ENCODE peak calls at places on chromosomes 4 and X, in ten cellular contexts. T, O, Q, X, G, C, K, S, M and R are unnamed samples.
A peak's percentile ranks its signal among the peaks of the same experiment; 100 is the strongest.

GRCh38 chr4:139014391-139015268 is 951 bp upstream of the NOCT start:
- DNase-seq in T (no peak), O (no peak), Q (no peak), X (no peak), G (peak; percentile 98), C (peak; percentile 26), K (no peak), S (no peak), M (peak; percentile 85), R (peak; percentile 29)

GRCh38 chr4:2059034-2059725 is at the start of gene NAT8L:
- DNase-seq in T (peak; percentile 50), O (peak; percentile 60), Q (no peak), X (no peak), G (no peak), C (no peak), K (no peak), S (no peak), M (peak; percentile 21), R (no peak)

GRCh38 chrX:140697618-140698017 is 11.9 kb upstream of the LINC00632 start:
- DNase-seq in T (no peak), O (no peak), Q (no peak), X (no peak), G (no peak), C (no peak), K (no peak), S (no peak), M (no peak), R (no peak)

GRCh38 chr4:7499661-7500060 is 64.9 kb upstream of the PSAPL1 start:
- DNase-seq in T (no peak), O (no peak), Q (no peak), X (no peak), G (no peak), C (no peak), K (no peak), S (no peak), M (no peak), R (no peak)

GRCh38 chr4:73704314-73705055 is 35.9 kb upstream of the CXCL8 start:
- DNase-seq in T (peak; percentile 15), O (no peak), Q (peak; percentile 27), X (peak; percentile 74), G (peak; percentile 99), C (peak; percentile 71), K (peak; percentile 60), S (peak; percentile 43), M (peak; percentile 82), R (peak; percentile 82)

GRCh38 chr4:132540797-132541196 is 608.3 kb upstream of the PCDH10 start:
- DNase-seq in T (no peak), O (no peak), Q (no peak), X (no peak), G (no peak), C (no peak), K (no peak), S (no peak), M (no peak), R (no peak)

GRCh38 chr4:86670739-86671138 is 76.6 kb downstream of the PTPN13 start:
- DNase-seq in T (no peak), O (no peak), Q (no peak), X (no peak), G (peak; percentile 9), C (no peak), K (no peak), S (no peak), M (no peak), R (no peak)

GRCh38 chrX:76850851-76851250 is 423.3 kb downstream of the MAGEE1 start:
- DNase-seq in T (no peak), O (no peak), Q (no peak), X (no peak), G (no peak), C (no peak), K (no peak), S (no peak), M (no peak), R (no peak)

DNA sequence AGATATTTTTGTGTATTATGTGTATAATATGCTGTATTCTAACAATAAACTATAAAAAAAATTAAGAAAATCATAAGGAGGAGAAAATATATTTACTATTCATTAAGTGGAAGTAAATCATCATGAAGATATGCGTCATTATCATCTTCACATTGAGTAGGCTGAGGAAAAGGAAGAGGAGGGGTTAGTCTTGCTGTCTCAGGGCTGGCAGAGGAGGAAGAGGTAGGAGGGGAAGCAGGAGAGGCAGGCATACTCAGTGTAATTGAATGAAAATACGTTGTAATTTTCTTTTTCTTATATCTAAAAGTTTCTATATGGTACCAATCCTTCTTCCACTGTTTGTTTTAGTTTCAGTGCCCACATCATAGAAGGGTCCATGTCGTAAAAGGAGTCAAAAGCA is 9.8 kb upstream of the TMEM185A start:
- DNase-seq in T (no peak), O (no peak), Q (no peak), X (no peak), G (no peak), C (no peak), K (no peak), S (no peak), M (no peak), R (no peak)
- TF ChIP-seq CTCF in T (no peak), O (no peak), Q (no peak), X (no peak), G (no peak), C (no peak), K (no peak), S (no peak), M (no peak), R (no peak)

GRCh38 chr4:61204353-61204752 is 4.2 kb downstream of the ADGRL3 start:
- DNase-seq in T (no peak), O (no peak), Q (no peak), X (no peak), G (no peak), C (no peak), K (no peak), S (no peak), M (no peak), R (no peak)

GRCh38 chr4:61202100-61202637 is 2.0 kb downstream of the ADGRL3 start:
- DNase-seq in T (no peak), O (peak; percentile 68), Q (no peak), X (peak; percentile 49), G (no peak), C (no peak), K (no peak), S (no peak), M (no peak), R (no peak)

GRCh38 chr4:61200991-61201526 is 933 bp downstream of the ADGRL3 start:
- DNase-seq in T (no peak), O (peak; percentile 68), Q (no peak), X (peak; percentile 40), G (no peak), C (no peak), K (no peak), S (no peak), M (no peak), R (no peak)

GRCh38 chr4:61201562-61202099 is 1.5 kb downstream of the ADGRL3 start:
- DNase-seq in T (no peak), O (no peak), Q (no peak), X (peak; percentile 55), G (no peak), C (no peak), K (peak; percentile 14), S (no peak), M (no peak), R (no peak)

DNA sequence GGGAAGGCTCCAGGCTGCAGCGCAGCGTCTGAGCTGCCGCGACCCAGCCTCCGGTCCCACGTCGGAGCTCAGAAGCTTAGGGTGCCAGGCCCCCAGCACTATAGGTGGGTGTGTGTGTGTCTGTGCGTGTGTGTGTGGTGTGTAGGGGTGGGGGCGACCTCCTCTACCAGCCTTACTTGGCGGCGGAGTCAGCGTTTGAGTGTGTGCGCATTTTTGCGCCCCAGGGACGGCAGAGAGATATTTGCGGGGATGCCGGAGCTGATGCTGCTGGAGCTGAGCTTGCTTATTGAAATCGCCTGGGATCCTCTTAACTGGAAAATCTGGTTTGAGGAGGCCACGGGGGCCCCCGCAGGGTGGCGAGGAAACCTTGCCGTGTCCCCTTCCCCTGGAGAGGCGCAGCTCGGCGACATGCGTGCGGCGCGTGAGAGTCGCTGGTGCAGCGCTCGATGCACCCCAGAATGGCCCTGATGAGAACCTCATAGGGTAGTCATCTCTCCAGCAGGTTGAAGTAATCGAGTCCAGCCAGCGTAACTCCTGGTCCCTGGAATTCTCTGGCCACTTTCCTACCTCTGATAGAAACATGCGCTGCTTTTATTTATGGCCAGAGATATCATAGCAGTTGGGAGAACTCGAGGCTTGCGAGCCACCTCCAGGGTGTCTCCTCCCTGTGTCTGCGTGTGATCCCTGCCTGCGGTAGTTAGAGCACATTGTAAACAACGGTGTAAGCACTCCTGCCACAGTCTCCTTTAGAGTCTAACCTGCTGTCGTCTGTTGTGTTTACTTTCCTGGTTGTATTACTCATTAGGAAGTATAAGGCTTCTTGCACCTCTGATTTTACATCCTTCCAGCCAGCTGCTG is 2.7 kb downstream of the ADGRL3 start:
- DNase-seq in T (no peak), O (no peak), Q (no peak), X (no peak), G (no peak), C (no peak), K (no peak), S (no peak), M (no peak), R (no peak)
- H3K27ac ChIP-seq in T (no peak overlapping the region), O (no peak overlapping the region), Q (peak overlapping the region; percentile 70), X (peak overlapping the region; percentile 25), G (no peak overlapping the region), C (no peak overlapping the region), K (peak overlapping the region; percentile 47), S (peak overlapping the region; percentile 79), M (no peak overlapping the region), R (no peak overlapping the region)

GRCh38 chr4:106337916-106338315 is 21.6 kb downstream of the AIMP1 start:
- DNase-seq in T (no peak), O (no peak), Q (no peak), X (no peak), G (no peak), C (no peak), K (no peak), S (no peak), M (no peak), R (no peak)

GRCh38 chr4:106344324-106344970 is 24.1 kb downstream of the GIMD1 start:
- DNase-seq in T (no peak), O (no peak), Q (no peak), X (no peak), G (no peak), C (no peak), K (no peak), S (no peak), M (no peak), R (no peak)

GRCh38 chr4:106338671-106339070 is 22.3 kb downstream of the AIMP1 start:
- DNase-seq in T (no peak), O (no peak), Q (no peak), X (no peak), G (no peak), C (no peak), K (no peak), S (no peak), M (no peak), R (no peak)

GRCh38 chr4:106343865-106344264 is 24.7 kb downstream of the GIMD1 start:
- DNase-seq in T (no peak), O (no peak), Q (no peak), X (no peak), G (no peak), C (no peak), K (no peak), S (no peak), M (no peak), R (no peak)

GRCh38 chr4:106340774-106341173 is 24.4 kb downstream of the AIMP1 start:
- DNase-seq in T (no peak), O (no peak), Q (no peak), X (no peak), G (no peak), C (no peak), K (no peak), S (no peak), M (no peak), R (no peak)
- H3K4me3 ChIP-seq in T (no peak overlapping the region), O (no peak overlapping the region), Q (no peak overlapping the region), X (no peak overlapping the region), G (no peak overlapping the region), C (no peak overlapping the region), K (no peak overlapping the region), S (no peak overlapping the region), M (no peak overlapping the region), R (no peak overlapping the region)

DNA sequence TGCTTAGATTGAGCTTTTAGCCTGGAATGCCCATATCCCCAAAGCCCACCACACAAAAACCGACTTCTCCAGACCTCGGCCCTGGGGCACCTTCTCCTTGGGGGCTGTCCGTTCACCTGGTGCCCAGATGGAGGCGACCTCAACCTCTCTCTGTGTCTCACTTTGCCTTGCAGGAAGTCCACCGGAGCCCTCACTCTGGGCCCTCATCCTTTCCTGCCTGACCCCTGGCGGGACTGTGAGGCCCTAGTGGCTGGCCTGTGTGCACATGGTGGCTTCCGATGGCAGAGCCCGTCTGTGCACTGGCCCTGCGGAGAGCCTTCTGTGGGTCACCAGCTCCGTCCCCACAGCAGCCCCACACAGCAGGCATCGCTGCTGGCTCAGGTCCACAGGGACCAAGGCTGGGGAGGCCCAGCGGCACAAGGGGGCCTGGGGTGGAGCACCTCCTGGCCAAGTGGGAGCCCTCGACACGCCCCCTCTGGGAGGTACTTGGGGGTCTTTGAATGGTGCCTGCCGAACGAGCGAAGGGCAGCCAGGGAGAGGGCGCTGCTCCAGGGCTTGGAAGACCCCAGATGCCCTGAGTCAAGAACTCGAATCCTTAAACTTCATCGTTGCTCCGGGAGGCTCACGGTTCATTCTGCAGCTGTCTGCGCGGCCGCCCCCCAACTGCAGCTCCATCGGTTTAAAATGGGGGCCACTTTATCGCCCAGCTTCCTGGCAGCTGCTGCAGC is 97.2 kb upstream of the ADRA2C start:
- DNase-seq in T (no peak), O (no peak), Q (no peak), X (no peak), G (no peak), C (no peak), K (no peak), S (no peak), M (no peak), R (no peak)
- TF ChIP-seq CTCF in T (no peak), O (no peak), Q (no peak), X (no peak), G (no peak), C (no peak), K (no peak), S (no peak), M (peak; percentile 3), R (no peak)